ENCODE peak calls at places on chromosome 18, in eight cellular contexts. H is CD8-positive, alpha-beta T cell; O is SK-N-SH; E is stimulated activated CD4-positive, alpha-beta T cell treated with anti-CD3 and anti-CD28 coated beads, Interleukin-1b, Interleukin-23, amount 100 ng/mL, for 24 hours; I is activated T-cell treated with anti-CD3 and anti-CD28 coated beads, Interleukin-2, amount 50 U/mL, for 48 hours; P is NCI-H345; Z is endothelial cell of umbilical vein; V is H54. B is an unnamed sample.

GRCh38 chr18:45044787-45045186 is 364.1 kb downstream of the SETBP1 start:
- DNase-seq in H (no peak), O (no peak), E (no peak), I (no peak), P (no peak), Z (no peak), V (no peak), B (no peak)

GRCh38 chr18:68893396-68893795 is 95.5 kb downstream of the CCDC102B start:
- DNase-seq in H (no peak), O (no peak), E (no peak), I (no peak), P (no peak), Z (no peak), V (no peak), B (no peak)

GRCh38 chr18:55821219-55821618 is 233.2 kb upstream of the TCF4 start:
- DNase-seq in H (no peak), O (no peak), E (no peak), I (no peak), P (no peak), Z (no peak), V (no peak), B (peak)

GRCh38 chr18:69872661-69873060 is 75.0 kb downstream of the CD226 start:
- DNase-seq in H (no peak), O (no peak), E (no peak), I (no peak), P (no peak), Z (no peak), V (no peak), B (no peak)

GRCh38 chr18:12608292-12608691 is 49.6 kb downstream of the SPIRE1 start:
- DNase-seq in H (no peak), O (no peak), E (no peak), I (no peak), P (no peak), Z (peak), V (no peak), B (peak)

GRCh38 chr18:43590182-43590903 is 313.1 kb upstream of the SYT4 start:
- DNase-seq in H (no peak), O (no peak), E (no peak), I (no peak), P (no peak), Z (no peak), V (no peak), B (no peak)

GRCh38 chr18:56402872-56403516 is 235.4 kb downstream of the TXNL1 start:
- DNase-seq in H (no peak), O (no peak), E (no peak), I (no peak), P (no peak), Z (peak), V (peak), B (peak)

GRCh38 chr18:45014047-45014501 is 333.4 kb downstream of the SETBP1 start:
- DNase-seq in H (no peak), O (peak), E (no peak), I (no peak), P (no peak), Z (peak), V (peak), B (peak)

GRCh38 chr18:32373995-32374394 is 96.7 kb downstream of the GAREM1 start:
- DNase-seq in H (no peak), O (no peak), E (no peak), I (no peak), P (peak), Z (peak), V (no peak), B (peak)

GRCh38 chr18:23191952-23192662 is 56.8 kb downstream of the CABLES1 start:
- DNase-seq in H (no peak), O (peak), E (no peak), I (no peak), P (no peak), Z (peak), V (peak), B (peak)

GRCh38 chr18:23662309-23663263 is at the start of gene ANKRD29:
- DNase-seq in H (peak), O (peak), E (peak), I (peak), P (peak), Z (peak), V (peak), B (no peak)

GRCh38 chr18:50704541-50704940 is 115.3 kb downstream of the MRO start:
- DNase-seq in H (no peak), O (no peak), E (no peak), I (no peak), P (no peak), Z (no peak), V (no peak), B (no peak)

GRCh38 chr18:65459741-65460140 is 291.1 kb upstream of the CDH7 start:
- DNase-seq in H (no peak), O (no peak), E (no peak), I (no peak), P (no peak), Z (no peak), V (no peak), B (no peak)

GRCh38 chr18:60978338-60978737 is 354.9 kb upstream of the CDH20 start:
- DNase-seq in H (no peak), O (no peak), E (no peak), I (no peak), P (no peak), Z (peak), V (peak), B (peak)

GRCh38 chr18:7950380-7951143 is 383.4 kb downstream of the PTPRM start:
- DNase-seq in H (no peak), O (no peak), E (no peak), I (no peak), P (no peak), Z (peak), V (peak), B (peak)

GRCh38 chr18:79873449-79874110 is 75.8 kb downstream of the KCNG2 start:
- DNase-seq in H (no peak), O (no peak), E (no peak), I (no peak), P (no peak), Z (no peak), V (no peak), B (no peak)

GRCh38 chr18:74412106-74412880 is 44.8 kb downstream of the DIPK1C start:
- DNase-seq in H (no peak), O (no peak), E (no peak), I (no peak), P (peak), Z (no peak), V (no peak), B (no peak)

GRCh38 chr18:7317804-7318231 is 86.9 kb downstream of the LRRC30 start:
- DNase-seq in H (no peak), O (no peak), E (no peak), I (no peak), P (no peak), Z (no peak), V (no peak), B (no peak)

GRCh38 chr18:10685484-10685883 is 159.7 kb downstream of the NAPG start:
- DNase-seq in H (no peak), O (no peak), E (no peak), I (no peak), P (no peak), Z (no peak), V (no peak), B (no peak)

GRCh38 chr18:74796928-74797576 is 199.4 kb downstream of the ZNF407 start:
- DNase-seq in H (no peak), O (peak), E (no peak), I (no peak), P (peak), Z (no peak), V (no peak), B (peak)

GRCh38 chr18:28690100-28690499 is 513.2 kb upstream of the CDH2 start:
- DNase-seq in H (no peak), O (no peak), E (no peak), I (no peak), P (no peak), Z (no peak), V (no peak), B (no peak)

GRCh38 chr18:50662177-50662576 is 102.3 kb downstream of the MAPK4 start:
- DNase-seq in H (no peak), O (peak), E (no peak), I (no peak), P (no peak), Z (no peak), V (no peak), B (peak)

GRCh38 chr18:31983976-31984375 is 34.6 kb upstream of the RNF125 start:
- DNase-seq in H (no peak), O (no peak), E (no peak), I (no peak), P (no peak), Z (no peak), V (no peak), B (no peak)

GRCh38 chr18:5057348-5058012 is 139.6 kb downstream of the AKAIN1 start:
- DNase-seq in H (peak), O (peak), E (peak), I (peak), P (peak), Z (peak), V (peak), B (peak)

GRCh38 chr18:78562446-78563020 is 417.1 kb upstream of the SALL3 start:
- DNase-seq in H (no peak), O (no peak), E (no peak), I (no peak), P (no peak), Z (no peak), V (no peak), B (no peak)

GRCh38 chr18:49632588-49632987 is 70.7 kb downstream of the LIPG start:
- DNase-seq in H (no peak), O (no peak), E (no peak), I (no peak), P (no peak), Z (no peak), V (no peak), B (no peak)

GRCh38 chr18:11533513-11533890 is 75.9 kb upstream of the SLC35G4 start:
- DNase-seq in H (no peak), O (no peak), E (no peak), I (no peak), P (no peak), Z (no peak), V (no peak), B (no peak)

GRCh38 chr18:64260810-64261209 is 111.9 kb upstream of the LINC00305 start:
- DNase-seq in H (no peak), O (no peak), E (no peak), I (no peak), P (no peak), Z (no peak), V (no peak), B (no peak)

GRCh38 chr18:58615150-58616132 is 13.4 kb downstream of the ALPK2 start:
- DNase-seq in H (peak), O (no peak), E (peak), I (peak), P (no peak), Z (no peak), V (no peak), B (peak)

B was measured in IMR-90.